ENCODE peak calls at places on chromosomes 7 and 10, in eight cellular contexts. U is cardiac muscle cell; S is esophagus squamous epithelium; J is heart right ventricle; W is IMR-90; K is CD8-positive, alpha-beta T cell; M is astrocyte; C is sigmoid colon. Q is an unnamed sample.

GRCh38 chr10:91756286-91756685 is 41.9 kb upstream of the TNKS2 start:
- DNase-seq in K (no peak), M (peak), C (no peak), U (peak), S (no peak), J (no peak), W (peak), Q (no peak)

GRCh38 chr7:155809947-155810606 is 2.2 kb downstream of the SHH start:
- DNase-seq in C (no peak), J (no peak), K (no peak), U (no peak), W (no peak), S (no peak), M (no peak), Q (no peak)

GRCh38 chr7:51459809-51460208 is 143.2 kb upstream of the COBL start:
- DNase-seq in M (no peak), U (no peak), S (no peak), J (no peak), C (no peak), K (no peak), W (no peak), Q (no peak)

GRCh38 chr7:150307129-150307528 is 16.0 kb upstream of the LRRC61 start:
- DNase-seq in W (no peak), S (no peak), M (no peak), K (no peak), U (no peak), C (no peak), J (no peak), Q (no peak)

GRCh38 chr10:97059872-97060205 is 125.9 kb downstream of the SLIT1 start:
- DNase-seq in S (no peak), W (no peak), J (no peak), C (no peak), M (no peak), K (no peak), U (no peak), Q (no peak)

GRCh38 chr7:34928052-34928451 is 109.2 kb downstream of the DPY19L1 start:
- DNase-seq in C (no peak), S (no peak), K (peak), W (no peak), J (peak), M (no peak), U (peak), Q (no peak)

GRCh38 chr10:86200269-86200668 is 166.3 kb downstream of the GRID1 start:
- DNase-seq in J (no peak), U (no peak), S (no peak), C (peak), M (no peak), W (no peak), K (no peak), Q (no peak)

GRCh38 chr7:30135271-30135550 is 425 bp downstream of the MTURN start:
- DNase-seq in W (no peak), K (no peak), M (no peak), U (no peak), J (no peak), S (no peak), C (no peak), Q (no peak)

GRCh38 chr10:44569193-44570091 is 184.5 kb upstream of the CXCL12 start:
- DNase-seq in C (no peak), K (no peak), M (peak), S (no peak), J (peak), U (peak), W (peak), Q (no peak)

GRCh38 chr10:132460071-132460470 is 63.1 kb downstream of the PWWP2B start:
- DNase-seq in M (no peak), K (no peak), S (no peak), J (peak), C (no peak), U (no peak), W (no peak), Q (peak)

GRCh38 chr10:68727146-68727545 is 6.1 kb downstream of the CCAR1 start:
- DNase-seq in W (no peak), K (no peak), J (no peak), S (no peak), C (no peak), M (no peak), U (no peak), Q (no peak)

GRCh38 chr10:92690211-92691041 is 671 bp downstream of the HHEX start:
- DNase-seq in C (peak), S (no peak), W (peak), U (peak), J (peak), K (peak), M (peak), Q (peak)

GRCh38 chr7:24762771-24763170 is 5.5 kb upstream of the GSDME start:
- DNase-seq in U (no peak), C (no peak), K (no peak), W (no peak), S (no peak), J (no peak), M (no peak), Q (no peak)

DNA sequence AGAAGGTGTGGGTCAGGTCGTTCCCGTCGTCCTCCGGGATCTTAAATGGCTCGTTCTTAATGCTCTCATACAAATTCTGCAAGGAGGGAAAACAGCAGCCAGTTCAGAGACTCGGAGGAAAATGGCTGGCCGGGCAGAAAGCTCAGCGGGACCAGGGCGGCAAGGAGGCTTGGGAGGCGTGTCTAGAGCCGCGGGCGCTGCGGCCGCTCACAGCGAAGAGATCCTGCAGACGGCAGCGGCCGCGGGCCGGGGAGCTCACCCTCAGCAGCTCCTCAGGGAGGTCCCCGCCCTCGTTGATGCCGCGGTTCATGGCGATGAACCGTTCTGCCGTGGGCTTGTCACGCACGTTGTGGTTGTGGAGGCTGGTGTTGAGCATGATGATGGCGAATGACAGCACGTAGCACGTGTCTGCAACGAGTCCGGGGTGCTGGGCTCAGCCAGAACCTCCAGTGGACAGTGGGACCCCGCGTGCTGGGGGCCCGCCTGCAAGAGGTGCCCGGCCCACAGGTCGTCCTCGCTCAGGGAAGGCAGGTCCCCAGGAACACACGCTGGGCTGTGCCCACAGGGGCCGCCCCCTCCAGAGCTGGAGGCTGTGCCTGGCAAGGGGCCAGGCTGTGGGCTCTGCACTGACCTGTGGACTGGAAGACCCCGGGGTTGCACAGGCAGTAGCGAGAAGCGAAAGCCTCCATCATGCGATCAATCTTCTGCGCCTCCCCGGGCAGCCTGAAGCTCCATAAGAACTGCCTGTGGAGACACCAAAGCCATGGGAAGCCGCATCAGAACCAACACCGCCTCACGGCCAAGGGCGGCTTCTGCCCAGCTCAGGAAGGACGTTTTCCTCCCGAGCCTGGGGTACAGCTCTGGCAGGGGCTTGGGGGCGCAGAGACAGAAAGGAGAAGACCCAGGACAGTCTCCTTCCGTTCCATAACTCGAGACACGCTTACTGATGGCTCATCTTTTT is 101.6 kb downstream of the CYTH3 start:
- DNase-seq in M (no peak), C (no peak), W (no peak), S (no peak), U (no peak), K (no peak), J (peak), Q (no peak)
- H3K4me3 ChIP-seq in M (no peak), C (peak), W (no peak), S (no peak), U (no peak), K (no peak), J (no peak), Q (no peak)

GRCh38 chr10:128605180-128605579 is 479.0 kb upstream of the MKI67 start:
- DNase-seq in J (no peak), M (no peak), U (no peak), S (no peak), C (no peak), K (no peak), W (no peak), Q (no peak)
- H3K4me3 ChIP-seq in J (no peak), M (no peak), U (no peak), S (no peak), C (no peak), K (no peak), W (no peak), Q (no peak)

DNA sequence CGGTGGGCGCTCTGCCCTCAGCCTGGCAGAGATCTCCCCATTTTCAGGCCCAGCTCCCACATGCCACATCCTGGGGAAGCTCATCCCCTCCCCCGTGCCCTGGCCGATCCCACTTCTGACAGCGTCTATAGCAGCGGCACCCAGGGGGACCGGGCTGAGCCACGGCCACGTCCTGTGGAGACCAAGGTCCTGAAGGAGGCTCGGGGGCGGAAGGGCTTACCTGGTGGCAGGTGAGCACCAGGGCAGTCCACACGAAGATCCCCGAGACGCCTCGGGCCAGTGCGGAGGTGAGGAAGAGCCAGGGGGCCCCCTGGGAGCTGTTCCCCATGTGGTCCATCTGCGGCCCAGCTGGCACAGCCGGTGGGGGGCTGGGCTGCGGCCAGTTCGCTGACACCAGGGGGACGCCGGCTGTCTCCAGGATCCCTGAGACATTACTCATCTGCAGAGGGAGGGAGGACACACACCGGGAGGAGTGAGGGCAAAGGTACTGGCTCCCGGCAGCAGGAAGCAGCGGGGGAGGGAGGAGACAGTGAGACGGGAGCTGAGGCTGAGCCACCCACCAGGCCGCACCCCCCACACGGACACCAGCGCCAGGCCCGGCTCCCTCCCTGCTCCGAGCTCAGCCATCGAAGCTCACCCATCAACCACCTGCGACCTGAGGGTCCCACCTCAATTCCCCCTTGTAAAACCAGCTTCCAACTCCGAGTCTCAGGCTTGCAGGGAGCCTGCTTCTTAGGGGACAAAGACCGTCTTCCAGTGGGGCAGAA is 776 bp downstream of the TMEM184A start:
- DNase-seq in C (no peak), J (peak), U (peak), M (peak), W (peak), K (no peak), S (no peak), Q (no peak)
- H3K4me3 ChIP-seq in C (no peak), J (no peak), U (no peak), M (no peak), W (no peak), K (no peak), S (peak), Q (no peak)

DNA sequence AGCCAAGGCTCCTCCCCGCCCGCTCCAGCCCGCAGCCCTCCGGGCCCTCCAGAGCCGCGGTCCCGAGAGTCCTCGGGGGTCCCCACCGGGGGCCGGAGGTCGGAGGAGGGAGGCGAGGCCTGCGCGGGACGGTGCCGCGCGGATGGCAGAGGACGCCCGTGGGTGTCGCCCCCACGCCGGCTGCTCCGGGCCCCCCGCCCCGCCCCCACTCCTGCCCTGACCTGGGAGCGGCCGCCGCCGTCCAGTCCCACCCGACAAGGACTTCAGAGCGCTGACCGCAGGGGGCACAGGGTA is 57.2 kb upstream of the DNAJB6 start:
- DNase-seq in C (no peak), K (no peak), W (no peak), S (no peak), J (no peak), U (peak), M (no peak), Q (no peak)
- H3K4me3 ChIP-seq in C (peak), K (no peak), W (no peak), S (peak), J (peak), U (no peak), M (peak), Q (peak)

Q was measured in suprapubic skin.